ENCODE peak calls at places on chromosomes 13 and 19, in four cellular contexts. One of them, this sample, is unnamed.

GRCh38 chr13:89465366-89465765 is 1794.2 kb downstream of the SLITRK5 start:
- DNase-seq in GM06990: peak
- DNase-seq in AG10803: peak
- DNase-seq in brain microvascular endothelial cell: peak
- DNase-seq in this sample: peak

GRCh38 chr19:45142728-45143115 is 18.1 kb downstream of the NKPD1 start:
- DNase-seq in GM06990: no peak
- DNase-seq in AG10803: no peak
- DNase-seq in brain microvascular endothelial cell: no peak
- DNase-seq in this sample: no peak

GRCh38 chr19:50203281-50204080 is at the start of gene MYH14:
- DNase-seq in GM06990: no peak
- DNase-seq in AG10803: peak
- DNase-seq in brain microvascular endothelial cell: peak
- DNase-seq in this sample: no peak

GRCh38 chr19:30011051-30011578 is 69.1 kb downstream of the URI1 start:
- DNase-seq in GM06990: no peak
- DNase-seq in AG10803: peak
- DNase-seq in brain microvascular endothelial cell: no peak
- DNase-seq in this sample: no peak

GRCh38 chr19:14479985-14480694 is 5.0 kb upstream of the PTGER1 start:
- DNase-seq in GM06990: peak
- DNase-seq in AG10803: no peak
- DNase-seq in brain microvascular endothelial cell: no peak
- DNase-seq in this sample: no peak

GRCh38 chr13:74015137-74015536 is 119.1 kb downstream of the KLF12 start:
- DNase-seq in GM06990: no peak
- DNase-seq in AG10803: no peak
- DNase-seq in brain microvascular endothelial cell: no peak
- DNase-seq in this sample: no peak

GRCh38 chr13:98406475-98406874 is 170.4 kb downstream of the STK24 start:
- DNase-seq in GM06990: no peak
- DNase-seq in AG10803: no peak
- DNase-seq in brain microvascular endothelial cell: no peak
- DNase-seq in this sample: no peak

GRCh38 chr19:29714953-29715694 is at the start of gene C19orf12:
- DNase-seq in GM06990: peak
- DNase-seq in AG10803: peak
- DNase-seq in brain microvascular endothelial cell: no peak
- DNase-seq in this sample: no peak

GRCh38 chr13:25378528-25378927 is 6.8 kb downstream of the ATP8A2 start:
- DNase-seq in GM06990: no peak
- DNase-seq in AG10803: no peak
- DNase-seq in brain microvascular endothelial cell: no peak
- DNase-seq in this sample: no peak

GRCh38 chr19:54408627-54409026 is 6.6 kb upstream of the TTYH1 start:
- DNase-seq in GM06990: no peak
- DNase-seq in AG10803: no peak
- DNase-seq in brain microvascular endothelial cell: no peak
- DNase-seq in this sample: no peak

GRCh38 chr19:12840091-12841079 is 2.1 kb downstream of the MAST1 start:
- DNase-seq in GM06990: peak
- DNase-seq in AG10803: peak
- DNase-seq in brain microvascular endothelial cell: peak
- DNase-seq in this sample: no peak

GRCh38 chr19:49396738-49397505 is 8.9 kb downstream of the KASH5 start:
- DNase-seq in GM06990: no peak
- DNase-seq in AG10803: no peak
- DNase-seq in brain microvascular endothelial cell: no peak
- DNase-seq in this sample: no peak

GRCh38 chr13:62643799-62644484 is 1228.3 kb upstream of the PCDH20 start:
- DNase-seq in GM06990: no peak
- DNase-seq in AG10803: no peak
- DNase-seq in brain microvascular endothelial cell: no peak
- DNase-seq in this sample: no peak

GRCh38 chr13:90414691-90415596 is 932.5 kb upstream of the MIR17HG start:
- DNase-seq in GM06990: no peak
- DNase-seq in AG10803: peak
- DNase-seq in brain microvascular endothelial cell: peak
- DNase-seq in this sample: peak

GRCh38 chr13:112525306-112525945 is 62.5 kb downstream of the TUBGCP3 start:
- DNase-seq in GM06990: no peak
- DNase-seq in AG10803: no peak
- DNase-seq in brain microvascular endothelial cell: no peak
- DNase-seq in this sample: no peak

GRCh38 chr13:114146173-114146572 is 13.8 kb upstream of the RASA3 start:
- DNase-seq in GM06990: no peak
- DNase-seq in AG10803: no peak
- DNase-seq in brain microvascular endothelial cell: no peak
- DNase-seq in this sample: no peak

GRCh38 chr13:37621811-37622361 is 23.3 kb upstream of the POSTN start:
- DNase-seq in GM06990: no peak
- DNase-seq in AG10803: peak
- DNase-seq in brain microvascular endothelial cell: no peak
- DNase-seq in this sample: peak

GRCh38 chr13:59103004-59103768 is 1060.5 kb downstream of the DIAPH3 start:
- DNase-seq in GM06990: no peak
- DNase-seq in AG10803: peak
- DNase-seq in brain microvascular endothelial cell: no peak
- DNase-seq in this sample: peak

GRCh38 chr13:44307255-44307654 is 66.4 kb upstream of the SERP2 start:
- DNase-seq in GM06990: no peak
- DNase-seq in AG10803: no peak
- DNase-seq in brain microvascular endothelial cell: no peak
- DNase-seq in this sample: no peak

GRCh38 chr19:10654610-10655456 is 687 bp downstream of the ILF3 start:
- DNase-seq in GM06990: peak
- DNase-seq in AG10803: peak
- DNase-seq in brain microvascular endothelial cell: no peak
- DNase-seq in this sample: no peak

GRCh38 chr19:17346109-17346671 is 8.8 kb downstream of the GTPBP3 start:
- DNase-seq in GM06990: peak
- DNase-seq in AG10803: peak
- DNase-seq in brain microvascular endothelial cell: peak
- DNase-seq in this sample: no peak

GRCh38 chr13:73090116-73090811 is 31.5 kb downstream of the KLF5 start:
- DNase-seq in GM06990: no peak
- DNase-seq in AG10803: peak
- DNase-seq in brain microvascular endothelial cell: peak
- DNase-seq in this sample: peak

GRCh38 chr13:111664696-111665095 is 344.3 kb downstream of the TEX29 start:
- DNase-seq in GM06990: no peak
- DNase-seq in AG10803: no peak
- DNase-seq in brain microvascular endothelial cell: no peak
- DNase-seq in this sample: no peak

GRCh38 chr19:39307233-39307821 is 11.1 kb downstream of the IFNL1 start:
- DNase-seq in GM06990: no peak
- DNase-seq in AG10803: no peak
- DNase-seq in brain microvascular endothelial cell: no peak
- DNase-seq in this sample: no peak

GRCh38 chr13:99320693-99321481 is 13.7 kb upstream of the GPR183 start:
- DNase-seq in GM06990: no peak
- DNase-seq in AG10803: peak
- DNase-seq in brain microvascular endothelial cell: peak
- DNase-seq in this sample: peak

GRCh38 chr13:91297503-91297902 is 50.0 kb upstream of the MIR17HG start:
- DNase-seq in GM06990: no peak
- DNase-seq in AG10803: no peak
- DNase-seq in brain microvascular endothelial cell: no peak
- DNase-seq in this sample: no peak

GRCh38 chr13:27171244-27171829 is at the start of gene USP12:
- DNase-seq in GM06990: peak
- DNase-seq in AG10803: peak
- DNase-seq in brain microvascular endothelial cell: no peak
- DNase-seq in this sample: no peak

GRCh38 chr13:43316997-43317396 is 293.6 kb downstream of the DNAJC15 start:
- DNase-seq in GM06990: no peak
- DNase-seq in AG10803: peak
- DNase-seq in brain microvascular endothelial cell: peak
- DNase-seq in this sample: peak

GRCh38 chr13:39159393-39159792 is 121.1 kb downstream of the NHLRC3 start:
- DNase-seq in GM06990: no peak
- DNase-seq in AG10803: no peak
- DNase-seq in brain microvascular endothelial cell: no peak
- DNase-seq in this sample: no peak
- H3K4me3 ChIP-seq in GM06990: no peak
- H3K4me3 ChIP-seq in AG10803: no peak
- H3K4me3 ChIP-seq in brain microvascular endothelial cell: no peak
- H3K4me3 ChIP-seq in this sample: no peak

GRCh38 chr19:9430444-9430843 is 4.9 kb downstream of the ZNF266 start:
- DNase-seq in GM06990: no peak
- DNase-seq in AG10803: no peak
- DNase-seq in brain microvascular endothelial cell: no peak
- DNase-seq in this sample: no peak

GRCh38 chr19:9435279-9436268 is at the start of gene ZNF266:
- DNase-seq in GM06990: peak
- DNase-seq in AG10803: peak
- DNase-seq in brain microvascular endothelial cell: peak
- DNase-seq in this sample: peak

GRCh38 chr19:9436358-9436757 is 985 bp upstream of the ZNF266 start:
- DNase-seq in GM06990: no peak
- DNase-seq in AG10803: no peak
- DNase-seq in brain microvascular endothelial cell: no peak
- DNase-seq in this sample: no peak

GRCh38 chr19:9427941-9428340 is 7.4 kb downstream of the ZNF266 start:
- DNase-seq in GM06990: no peak
- DNase-seq in AG10803: no peak
- DNase-seq in brain microvascular endothelial cell: no peak
- DNase-seq in this sample: no peak

DNA sequence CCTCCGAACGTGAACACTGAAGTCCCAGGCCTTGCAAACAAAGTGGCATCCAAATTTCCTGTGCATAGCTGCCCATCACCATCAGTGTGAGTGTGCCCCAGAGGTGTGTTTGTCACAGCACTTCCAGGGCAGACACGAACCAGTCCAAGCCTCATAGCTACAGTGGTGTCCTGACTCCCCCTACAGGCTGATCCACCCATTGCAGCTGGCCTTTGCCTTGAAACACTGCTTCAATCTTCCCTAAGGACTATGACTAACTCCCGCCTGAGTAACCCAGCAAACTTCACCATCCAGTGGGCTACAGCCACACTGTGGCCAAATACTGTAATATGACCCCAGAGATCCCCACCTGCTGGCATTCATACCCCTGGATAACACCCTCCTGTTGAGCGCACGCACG is 3.9 kb downstream of the ZNF266 start:
- DNase-seq in GM06990: no peak
- DNase-seq in AG10803: no peak
- DNase-seq in brain microvascular endothelial cell: peak
- DNase-seq in this sample: no peak
- TF ChIP-seq CTCF in GM06990: peak
- TF ChIP-seq CTCF in AG10803: peak
- TF ChIP-seq CTCF in brain microvascular endothelial cell: peak
- TF ChIP-seq CTCF in this sample: no peak

GRCh38 chr19:2287585-2287984 is 5.6 kb upstream of the PEAK3 start:
- DNase-seq in GM06990: no peak
- DNase-seq in AG10803: no peak
- DNase-seq in brain microvascular endothelial cell: no peak
- DNase-seq in this sample: no peak

GRCh38 chr19:2290441-2291184 is 8.6 kb upstream of the PEAK3 start:
- DNase-seq in GM06990: peak
- DNase-seq in AG10803: no peak
- DNase-seq in brain microvascular endothelial cell: no peak
- DNase-seq in this sample: no peak

GRCh38 chr19:2289714-2290435 is 7.9 kb upstream of the PEAK3 start:
- DNase-seq in GM06990: peak
- DNase-seq in AG10803: no peak
- DNase-seq in brain microvascular endothelial cell: no peak
- DNase-seq in this sample: no peak

GRCh38 chr19:2288010-2288742 is 6.2 kb upstream of the PEAK3 start:
- DNase-seq in GM06990: no peak
- DNase-seq in AG10803: no peak
- DNase-seq in brain microvascular endothelial cell: no peak
- DNase-seq in this sample: no peak

GRCh38 chr19:2288743-2289713 is 7.1 kb upstream of the PEAK3 start:
- DNase-seq in GM06990: peak
- DNase-seq in AG10803: no peak
- DNase-seq in brain microvascular endothelial cell: no peak
- DNase-seq in this sample: no peak
- H3K4me3 ChIP-seq in GM06990: peak
- H3K4me3 ChIP-seq in AG10803: no peak
- H3K4me3 ChIP-seq in brain microvascular endothelial cell: no peak
- H3K4me3 ChIP-seq in this sample: no peak

GRCh38 chr19:47430041-47430802 is 10.9 kb upstream of the MEIS3 start:
- DNase-seq in GM06990: peak
- DNase-seq in AG10803: peak
- DNase-seq in brain microvascular endothelial cell: no peak
- DNase-seq in this sample: no peak
- TF ChIP-seq CTCF in GM06990: peak
- TF ChIP-seq CTCF in AG10803: peak
- TF ChIP-seq CTCF in brain microvascular endothelial cell: peak
- TF ChIP-seq CTCF in this sample: peak

GRCh38 chr13:77502104-77502720 is 33.3 kb upstream of the SCEL start:
- DNase-seq in GM06990: peak
- DNase-seq in AG10803: no peak
- DNase-seq in brain microvascular endothelial cell: no peak
- DNase-seq in this sample: no peak
- H3K4me3 ChIP-seq in GM06990: no peak
- H3K4me3 ChIP-seq in AG10803: no peak
- H3K4me3 ChIP-seq in brain microvascular endothelial cell: no peak
- H3K4me3 ChIP-seq in this sample: no peak

GRCh38 chr19:6126335-6126974 is 9.0 kb upstream of the ACSBG2 start:
- DNase-seq in GM06990: peak
- DNase-seq in AG10803: peak
- DNase-seq in brain microvascular endothelial cell: peak
- DNase-seq in this sample: peak

GRCh38 chr19:6127716-6128335 is 7.6 kb upstream of the ACSBG2 start:
- DNase-seq in GM06990: no peak
- DNase-seq in AG10803: peak
- DNase-seq in brain microvascular endothelial cell: no peak
- DNase-seq in this sample: no peak

GRCh38 chr19:6125571-6125989 is 9.9 kb upstream of the ACSBG2 start:
- DNase-seq in GM06990: peak
- DNase-seq in AG10803: peak
- DNase-seq in brain microvascular endothelial cell: peak
- DNase-seq in this sample: peak
- TF ChIP-seq CTCF in GM06990: peak
- TF ChIP-seq CTCF in AG10803: peak
- TF ChIP-seq CTCF in brain microvascular endothelial cell: peak
- TF ChIP-seq CTCF in this sample: peak

This sample was measured in astrocyte of the cerebellum.